ENCODE peak calls at places on chromosomes 2 and 18, in five cellular contexts. T is GM12865, B is mammary epithelial cell, H is fibroblast of lung, D is psoas muscle. U is an unnamed sample.

GRCh38 chr18:54762386-54762785 is 65.9 kb upstream of the RAB27B start:
- DNase-seq in H (no peak), D (no peak), B (no peak), T (no peak), U (no peak)

GRCh38 chr2:240395896-240396622 is 39.4 kb upstream of the GPC1 start:
- DNase-seq in T (no peak), H (no peak), D (no peak), B (peak), U (no peak)

GRCh38 chr2:37614061-37614802 is 57.2 kb downstream of the CDC42EP3 start:
- DNase-seq in B (peak), D (no peak), T (no peak), H (peak), U (no peak)

GRCh38 chr2:98717625-98718024 is 13.3 kb downstream of the MGAT4A start:
- DNase-seq in B (no peak), D (no peak), H (no peak), T (no peak), U (no peak)

GRCh38 chr2:112793449-112793978 is 9.2 kb upstream of the IL1A start:
- DNase-seq in H (peak), D (no peak), T (peak), B (peak), U (no peak)

GRCh38 chr18:36328385-36328858 is 30.9 kb downstream of the FHOD3 start:
- DNase-seq in H (no peak), T (peak), B (no peak), D (no peak), U (peak)

GRCh38 chr2:219650426-219651248 is 23.2 kb downstream of the SLC4A3 start:
- DNase-seq in T (no peak), B (no peak), D (no peak), H (no peak), U (no peak)

GRCh38 chr2:221896505-221897151 is 324.5 kb upstream of the EPHA4 start:
- DNase-seq in H (peak), D (peak), T (no peak), B (peak), U (no peak)

GRCh38 chr2:238240761-238241711 is 1.2 kb upstream of the HES6 start:
- DNase-seq in T (peak), B (no peak), D (peak), H (peak), U (no peak)

GRCh38 chr18:477565-477964 is 22.9 kb downstream of the COLEC12 start:
- DNase-seq in H (no peak), T (peak), B (no peak), D (no peak), U (peak)
- TF ChIP-seq CTCF in H (peak), T (peak), B (peak), D (no peak), U (peak)

DNA sequence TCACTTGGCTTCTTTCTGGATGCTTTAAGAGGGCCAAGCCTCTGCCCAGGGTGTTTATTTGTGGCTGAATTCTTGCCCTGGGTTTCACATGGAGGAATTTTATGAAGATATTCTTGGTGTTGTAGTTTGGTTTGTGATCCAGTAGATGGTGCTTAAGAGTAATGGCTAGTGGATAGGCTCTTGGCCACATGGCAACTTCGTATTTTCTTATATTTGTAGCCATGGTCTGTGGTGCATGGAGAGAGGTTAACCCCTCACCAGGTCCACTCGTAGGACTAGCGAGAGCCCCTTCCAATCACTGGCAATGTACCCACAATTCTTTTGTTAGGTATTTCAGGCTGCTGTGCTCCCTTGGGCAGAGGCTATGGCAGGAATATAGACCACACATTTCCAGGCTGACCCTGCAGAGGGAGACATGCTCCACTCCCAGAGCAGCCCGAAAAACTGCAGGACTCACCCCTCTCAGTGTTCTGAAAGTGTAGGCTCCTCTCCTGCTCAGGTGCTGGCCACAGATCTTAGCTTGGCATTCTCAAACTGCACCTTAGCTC is 582.1 kb upstream of the SETBP1 start:
- DNase-seq in H (peak), B (peak), D (no peak), T (peak), U (peak)
- TF ChIP-seq CTCF in H (peak), B (peak), D (no peak), T (peak), U (peak)

GRCh38 chr2:39516347-39517101 is 79.4 kb upstream of the MAP4K3 start:
- DNase-seq in H (peak), B (no peak), D (peak), T (no peak), U (no peak)
- TF ChIP-seq CTCF in H (no peak), B (no peak), D (no peak), T (no peak), U (no peak)

GRCh38 chr2:175865716-175866115 is 136.4 kb downstream of the LNPK start:
- DNase-seq in D (no peak), T (no peak), H (no peak), B (no peak), U (no peak)

DNA sequence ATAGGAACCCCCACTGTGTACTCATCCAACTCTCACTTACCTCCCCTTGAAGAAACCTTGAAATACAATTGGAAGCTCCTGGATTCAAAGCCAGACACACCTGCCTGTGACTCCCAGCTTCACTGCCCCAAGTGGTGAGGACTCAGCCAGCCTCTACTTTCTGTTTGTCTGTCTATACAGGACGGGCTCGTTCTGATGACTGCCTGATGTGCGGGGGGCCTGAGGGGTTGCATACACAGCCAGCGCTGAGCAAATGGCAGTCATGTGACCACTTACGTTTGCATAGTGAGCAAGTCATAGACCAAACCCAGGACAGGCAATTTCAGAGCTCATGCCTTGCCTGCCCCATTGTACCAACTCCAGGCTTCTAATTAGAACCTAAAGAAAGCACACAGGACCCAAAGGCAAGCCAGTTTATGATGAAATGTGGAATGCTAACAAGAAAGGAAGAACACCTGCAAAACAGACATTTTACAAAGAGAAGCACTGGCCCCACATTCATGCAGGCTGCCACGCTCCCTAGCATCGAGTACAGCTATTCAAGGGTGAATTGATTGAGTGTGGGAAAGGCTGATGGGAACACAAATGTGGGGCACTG is 137.8 kb downstream of the LNPK start:
- DNase-seq in D (no peak), H (no peak), T (no peak), B (no peak), U (no peak)
- TF ChIP-seq CTCF in D (no peak), H (no peak), T (no peak), B (no peak), U (no peak)